ENCODE peak calls at places on chromosomes 12 and 14, in four cellular contexts. One of them, this sample, is unnamed.

GRCh38 chr14:105281354-105282097 is 19.3 kb downstream of the BRF1 start:
- DNase-seq in K562: no peak
- DNase-seq in DND-41: no peak
- DNase-seq in GM23248: peak; percentile 81
- DNase-seq in this sample: no peak

GRCh38 chr12:130572553-130572952 is 143.5 kb downstream of the RIMBP2 start:
- DNase-seq in K562: no peak
- DNase-seq in DND-41: no peak
- DNase-seq in GM23248: no peak
- DNase-seq in this sample: no peak

GRCh38 chr12:42421844-42422779 is 96.1 kb downstream of the PPHLN1 start:
- DNase-seq in K562: peak; percentile 18
- DNase-seq in DND-41: no peak
- DNase-seq in GM23248: peak; percentile 70
- DNase-seq in this sample: no peak

GRCh38 chr12:3752741-3753486 is at the start of gene CRACR2A:
- DNase-seq in K562: peak; percentile 87
- DNase-seq in DND-41: peak; percentile 90
- DNase-seq in GM23248: peak; percentile 83
- DNase-seq in this sample: no peak

GRCh38 chr12:123945441-123946151 is 27.0 kb downstream of the CCDC92 start:
- DNase-seq in K562: no peak
- DNase-seq in DND-41: no peak
- DNase-seq in GM23248: no peak
- DNase-seq in this sample: no peak

GRCh38 chr14:59347511-59347900 is 117.7 kb downstream of the GPR135 start:
- DNase-seq in K562: no peak
- DNase-seq in DND-41: no peak
- DNase-seq in GM23248: no peak
- DNase-seq in this sample: peak; percentile 78

GRCh38 chr14:90159147-90159546 is 97.2 kb upstream of the PSMC1 start:
- DNase-seq in K562: no peak
- DNase-seq in DND-41: no peak
- DNase-seq in GM23248: no peak
- DNase-seq in this sample: no peak

GRCh38 chr14:25461780-25462179 is 411.8 kb upstream of the STXBP6 start:
- DNase-seq in K562: no peak
- DNase-seq in DND-41: no peak
- DNase-seq in GM23248: no peak
- DNase-seq in this sample: no peak

GRCh38 chr12:26789731-26790644 is 43.0 kb downstream of the ITPR2 start:
- DNase-seq in K562: no peak
- DNase-seq in DND-41: no peak
- DNase-seq in GM23248: peak; percentile 84
- DNase-seq in this sample: no peak

GRCh38 chr14:79727900-79728299 is 483.4 kb downstream of the DIO2 start:
- DNase-seq in K562: no peak
- DNase-seq in DND-41: no peak
- DNase-seq in GM23248: no peak
- DNase-seq in this sample: no peak

GRCh38 chr14:53412819-53413664 is 259.9 kb upstream of the DDHD1 start:
- DNase-seq in K562: no peak
- DNase-seq in DND-41: peak; percentile 13
- DNase-seq in GM23248: peak; percentile 41
- DNase-seq in this sample: no peak

GRCh38 chr12:59403259-59403932 is 192.4 kb upstream of the SLC16A7 start:
- DNase-seq in K562: no peak
- DNase-seq in DND-41: peak; percentile 53
- DNase-seq in GM23248: peak; percentile 77
- DNase-seq in this sample: no peak

GRCh38 chr12:52872644-52873384 is 24.0 kb upstream of the KRT78 start:
- DNase-seq in K562: no peak
- DNase-seq in DND-41: no peak
- DNase-seq in GM23248: no peak
- DNase-seq in this sample: no peak

GRCh38 chr14:106694638-106695393 is 1168.4 kb downstream of the TMEM121 start:
- DNase-seq in K562: no peak
- DNase-seq in DND-41: peak; percentile 52
- DNase-seq in GM23248: no peak
- DNase-seq in this sample: no peak

GRCh38 chr12:7142057-7142644 is 12.0 kb downstream of the CLSTN3 start:
- DNase-seq in K562: peak; percentile 53
- DNase-seq in DND-41: peak; percentile 65
- DNase-seq in GM23248: peak; percentile 75
- DNase-seq in this sample: no peak

GRCh38 chr12:118055144-118055557 is 5.8 kb downstream of the WSB2 start:
- DNase-seq in K562: peak; percentile 46
- DNase-seq in DND-41: peak; percentile 76
- DNase-seq in GM23248: peak; percentile 54
- DNase-seq in this sample: no peak

GRCh38 chr14:87815121-87815520 is 177.9 kb downstream of the GALC start:
- DNase-seq in K562: no peak
- DNase-seq in DND-41: no peak
- DNase-seq in GM23248: no peak
- DNase-seq in this sample: no peak

GRCh38 chr14:56730468-56731145 is 79.7 kb downstream of the OTX2 start:
- DNase-seq in K562: no peak
- DNase-seq in DND-41: no peak
- DNase-seq in GM23248: no peak
- DNase-seq in this sample: no peak

GRCh38 chr14:72745991-72746980 is 147.6 kb downstream of the DPF3 start:
- DNase-seq in K562: no peak
- DNase-seq in DND-41: no peak
- DNase-seq in GM23248: peak; percentile 89
- DNase-seq in this sample: no peak

GRCh38 chr12:37672655-37673260 is 643.8 kb upstream of the ALG10B start:
- DNase-seq in K562: no peak
- DNase-seq in DND-41: no peak
- DNase-seq in GM23248: peak; percentile 22
- DNase-seq in this sample: no peak

GRCh38 chr14:60249321-60250251 is 565 bp downstream of the PPM1A start:
- DNase-seq in K562: peak; percentile 68
- DNase-seq in DND-41: peak; percentile 76
- DNase-seq in GM23248: peak; percentile 81
- DNase-seq in this sample: no peak

GRCh38 chr14:76937181-76938091 is 91.1 kb downstream of the IRF2BPL start:
- DNase-seq in K562: peak; percentile 31
- DNase-seq in DND-41: no peak
- DNase-seq in GM23248: peak; percentile 96
- DNase-seq in this sample: no peak

GRCh38 chr14:72810201-72810600 is 83.7 kb downstream of the DPF3 start:
- DNase-seq in K562: no peak
- DNase-seq in DND-41: no peak
- DNase-seq in GM23248: peak; percentile 61
- DNase-seq in this sample: no peak

GRCh38 chr12:47237751-47238211 is 158.0 kb upstream of the AMIGO2 start:
- DNase-seq in K562: no peak
- DNase-seq in DND-41: no peak
- DNase-seq in GM23248: peak; percentile 16
- DNase-seq in this sample: no peak

GRCh38 chr14:68726093-68726695 is 66.7 kb downstream of the ZFP36L1 start:
- DNase-seq in K562: no peak
- DNase-seq in DND-41: no peak
- DNase-seq in GM23248: no peak
- DNase-seq in this sample: no peak

GRCh38 chr14:60508363-60508706 is 611 bp upstream of the SIX6 start:
- DNase-seq in K562: no peak
- DNase-seq in DND-41: no peak
- DNase-seq in GM23248: no peak
- DNase-seq in this sample: no peak

GRCh38 chr14:93683241-93683640 is 105.0 kb downstream of the PRIMA1 start:
- DNase-seq in K562: peak; percentile 51
- DNase-seq in DND-41: peak; percentile 15
- DNase-seq in GM23248: peak; percentile 5
- DNase-seq in this sample: no peak

GRCh38 chr14:61476737-61477410 is 155.5 kb downstream of the PRKCH start:
- DNase-seq in K562: no peak
- DNase-seq in DND-41: peak; percentile 60
- DNase-seq in GM23248: peak; percentile 85
- DNase-seq in this sample: no peak

GRCh38 chr12:128969480-128970055 is 116.3 kb downstream of the GLT1D1 start:
- DNase-seq in K562: peak; percentile 34
- DNase-seq in DND-41: peak; percentile 60
- DNase-seq in GM23248: no peak
- DNase-seq in this sample: no peak

GRCh38 chr12:12645485-12645884 is 33.8 kb downstream of the CREBL2 start:
- DNase-seq in K562: peak; percentile 45
- DNase-seq in DND-41: no peak
- DNase-seq in GM23248: peak; percentile 74
- DNase-seq in this sample: no peak

GRCh38 chr12:112907415-112908157 is 824 bp downstream of the OAS1 start:
- DNase-seq in K562: no peak
- DNase-seq in DND-41: no peak
- DNase-seq in GM23248: no peak
- DNase-seq in this sample: no peak

GRCh38 chr12:107622005-107622404 is 63.6 kb upstream of the PWP1 start:
- DNase-seq in K562: peak; percentile 71
- DNase-seq in DND-41: no peak
- DNase-seq in GM23248: peak; percentile 22
- DNase-seq in this sample: no peak

GRCh38 chr12:18919826-18920511 is 182.1 kb downstream of the CAPZA3 start:
- DNase-seq in K562: no peak
- DNase-seq in DND-41: no peak
- DNase-seq in GM23248: no peak
- DNase-seq in this sample: no peak

GRCh38 chr12:1309610-1310009 is 284.8 kb downstream of the FBXL14 start:
- DNase-seq in K562: no peak
- DNase-seq in DND-41: no peak
- DNase-seq in GM23248: no peak
- DNase-seq in this sample: no peak

GRCh38 chr14:99272669-99273024 is 650 bp upstream of the BCL11B start:
- DNase-seq in K562: no peak
- DNase-seq in DND-41: no peak
- DNase-seq in GM23248: no peak
- DNase-seq in this sample: no peak

GRCh38 chr14:99271951-99272668 is at the start of gene BCL11B:
- DNase-seq in K562: peak; percentile 29
- DNase-seq in DND-41: peak; percentile 88
- DNase-seq in GM23248: peak; percentile 76
- DNase-seq in this sample: peak; percentile 93

GRCh38 chr14:99273025-99273723 is 1.2 kb upstream of the BCL11B start:
- DNase-seq in K562: no peak
- DNase-seq in DND-41: peak; percentile 78
- DNase-seq in GM23248: peak; percentile 18
- DNase-seq in this sample: no peak

GRCh38 chr14:99270491-99271287 is 1.3 kb downstream of the BCL11B start:
- DNase-seq in K562: no peak
- DNase-seq in DND-41: peak; percentile 52
- DNase-seq in GM23248: peak; percentile 9
- DNase-seq in this sample: no peak

GRCh38 chr14:99271288-99271941 is 582 bp downstream of the BCL11B start:
- DNase-seq in K562: no peak
- DNase-seq in DND-41: no peak
- DNase-seq in GM23248: no peak
- DNase-seq in this sample: no peak
- TF ChIP-seq EZH2 in K562: no peak
- TF ChIP-seq EZH2 in DND-41: no peak
- TF ChIP-seq EZH2 in GM23248: peak; percentile 96
- TF ChIP-seq EZH2 in this sample: no peak

GRCh38 chr12:85036736-85037135 is 585 bp downstream of the LRRIQ1 start:
- DNase-seq in K562: no peak
- DNase-seq in DND-41: no peak
- DNase-seq in GM23248: peak; percentile 9
- DNase-seq in this sample: no peak
- H3K9ac ChIP-seq in K562: no peak overlapping the region
- H3K9ac ChIP-seq in DND-41: no peak overlapping the region
- H3K9ac ChIP-seq in GM23248: peak overlapping the region; percentile 72
- H3K9ac ChIP-seq in this sample: peak overlapping the region; percentile 55

GRCh38 chr14:97641827-97642226 is 844.6 kb downstream of the VRK1 start:
- DNase-seq in K562: no peak
- DNase-seq in DND-41: no peak
- DNase-seq in GM23248: no peak
- DNase-seq in this sample: no peak
- H3K4me3 ChIP-seq in K562: no peak overlapping the region
- H3K4me3 ChIP-seq in DND-41: no peak overlapping the region
- H3K4me3 ChIP-seq in GM23248: no peak overlapping the region
- H3K4me3 ChIP-seq in this sample: no peak overlapping the region

GRCh38 chr12:49954863-49955830 is 4.6 kb downstream of the AQP2 start:
- DNase-seq in K562: no peak
- DNase-seq in DND-41: no peak
- DNase-seq in GM23248: peak; percentile 48
- DNase-seq in this sample: no peak
- TF ChIP-seq EZH2 in K562: no peak
- TF ChIP-seq EZH2 in DND-41: no peak
- TF ChIP-seq EZH2 in GM23248: peak; percentile 49
- TF ChIP-seq EZH2 in this sample: peak; percentile 91